ENCODE peak calls at places on chromosomes 12 and 14, in four cellular contexts. G is ascending aorta, V is tibial nerve, N is Panc1. R is an unnamed sample.

GRCh38 chr14:64185184-64185583 is 109.0 kb downstream of the ESR2 start:
- DNase-seq in N (no peak), G (no peak), V (no peak), R (no peak)

GRCh38 chr12:64256166-64256800 is 34.2 kb upstream of the KICS2 start:
- DNase-seq in G (no peak), N (no peak), V (no peak), R (no peak)

GRCh38 chr14:34665785-34666425 is 36.0 kb upstream of the SNX6 start:
- DNase-seq in G (peak; percentile 72), V (no peak), N (no peak), R (no peak)

GRCh38 chr12:95553202-95553943 is 2.1 kb upstream of the USP44 start:
- DNase-seq in N (no peak), G (no peak), V (no peak), R (no peak)

GRCh38 chr12:66087365-66087943 is 43.1 kb downstream of the LLPH start:
- DNase-seq in G (peak; percentile 79), V (peak; percentile 58), N (peak; percentile 57), R (peak; percentile 55)

GRCh38 chr14:30874120-30874998 is at the start of gene COCH:
- DNase-seq in G (no peak), V (no peak), N (no peak), R (peak; percentile 47)

GRCh38 chr12:128682542-128683315 is 141.0 kb downstream of the SLC15A4 start:
- DNase-seq in G (no peak), N (no peak), V (no peak), R (peak; percentile 93)

GRCh38 chr12:55930771-55931316 is at the start of gene DGKA:
- DNase-seq in N (peak; percentile 67), G (peak; percentile 72), V (no peak), R (peak; percentile 46)

GRCh38 chr14:77498984-77499527 is 440 bp upstream of the ISM2 start:
- DNase-seq in G (peak; percentile 52), N (no peak), V (no peak), R (no peak)

GRCh38 chr14:22071001-22071400 is 397.4 kb upstream of the OR4E1 start:
- DNase-seq in N (no peak), G (no peak), V (no peak), R (no peak)

GRCh38 chr12:104605685-104606084 is 148.9 kb downstream of the CHST11 start:
- DNase-seq in V (peak; percentile 74), N (no peak), G (peak; percentile 86), R (no peak)

GRCh38 chr12:8564656-8565055 is 24.0 kb upstream of the CLEC4E start:
- DNase-seq in N (no peak), V (no peak), G (no peak), R (no peak)

GRCh38 chr12:114835031-114835430 is 151.1 kb upstream of the TBX3 start:
- DNase-seq in G (no peak), N (no peak), V (no peak), R (no peak)

GRCh38 chr12:113162102-113163029 is 12.8 kb downstream of the CFAP73 start:
- DNase-seq in V (no peak), G (no peak), N (no peak), R (peak; percentile 66)

GRCh38 chr14:54356172-54356571 is 40.6 kb upstream of the CDKN3 start:
- DNase-seq in G (no peak), V (no peak), N (no peak), R (no peak)

GRCh38 chr12:18340796-18341195 is 79.5 kb downstream of the PIK3C2G start:
- DNase-seq in V (no peak), G (no peak), N (no peak), R (no peak)

GRCh38 chr12:45299132-45299692 is 83.3 kb downstream of the ANO6 start:
- DNase-seq in N (no peak), V (no peak), G (peak; percentile 78), R (no peak)

GRCh38 chr12:62232143-62232729 is 28.0 kb upstream of the USP15 start:
- DNase-seq in V (no peak), N (no peak), G (no peak), R (no peak)

GRCh38 chr12:15155271-15155670 is 65.9 kb downstream of the RERG start:
- DNase-seq in V (no peak), G (no peak), N (no peak), R (no peak)

GRCh38 chr14:96239759-96240158 is 16.3 kb upstream of the BDKRB1 start:
- DNase-seq in V (no peak), N (no peak), G (no peak), R (no peak)

GRCh38 chr14:99374964-99375363 is 103.0 kb upstream of the BCL11B start:
- DNase-seq in G (no peak), N (no peak), V (no peak), R (no peak)

GRCh38 chr12:29743801-29744200 is 39.9 kb downstream of the TMTC1 start:
- DNase-seq in G (no peak), N (no peak), V (no peak), R (peak; percentile 55)

GRCh38 chr12:122875590-122876220 is 20.2 kb downstream of the VPS37B start:
- DNase-seq in N (no peak), G (peak; percentile 28), V (no peak), R (no peak)

GRCh38 chr14:51396222-51396815 is 156.3 kb downstream of the TMX1 start:
- DNase-seq in G (no peak), V (no peak), N (peak; percentile 78), R (peak; percentile 55)

GRCh38 chr14:77051101-77051500 is 22.6 kb upstream of the IRF2BPL start:
- DNase-seq in G (peak; percentile 90), V (no peak), N (no peak), R (no peak)

GRCh38 chr14:92491782-92492181 is 21.8 kb upstream of the RIN3 start:
- DNase-seq in G (no peak), V (no peak), N (no peak), R (no peak)

GRCh38 chr14:45902241-45902640 is 649.2 kb upstream of the MIS18BP1 start:
- DNase-seq in G (no peak), N (no peak), V (no peak), R (no peak)

GRCh38 chr14:69543341-69544249 is 31.1 kb downstream of the CCDC177 start:
- DNase-seq in N (peak; percentile 13), V (no peak), G (peak; percentile 76), R (no peak)

GRCh38 chr12:67982165-67982563 is 7.1 kb upstream of the IFNG-AS1 start:
- DNase-seq in G (no peak), N (no peak), V (no peak), R (no peak)

GRCh38 chr12:89858718-89859117 is 150.1 kb upstream of the ATP2B1 start:
- DNase-seq in N (no peak), G (no peak), V (no peak), R (no peak)

GRCh38 chr12:121295123-121295745 is 1.3 kb downstream of the CAMKK2 start:
- DNase-seq in G (peak; percentile 54), N (no peak), V (no peak), R (peak; percentile 48)

GRCh38 chr12:113938471-113938870 is 27.7 kb downstream of the RBM19 start:
- DNase-seq in V (no peak), G (no peak), N (no peak), R (no peak)

GRCh38 chr12:27859648-27860047 is 79.6 kb upstream of the MANSC4 start:
- DNase-seq in N (no peak), V (no peak), G (no peak), R (no peak)
- H3K27ac ChIP-seq in N (no peak overlapping the region), V (no peak overlapping the region), G (no peak overlapping the region), R (no peak overlapping the region)

GRCh38 chr12:2959508-2960431 is 573 bp downstream of the TEAD4 start:
- DNase-seq in V (no peak), N (no peak), G (peak; percentile 83), R (peak; percentile 65)

GRCh38 chr12:2959194-2959507 is at the start of gene TEAD4:
- DNase-seq in G (peak; percentile 76), V (no peak), N (no peak), R (peak; percentile 81)

GRCh38 chr12:2960432-2960956 is 1.3 kb downstream of the TEAD4 start:
- DNase-seq in G (no peak), N (no peak), V (no peak), R (no peak)

GRCh38 chr12:2957816-2958431 is 1.3 kb upstream of the TEAD4 start:
- DNase-seq in N (no peak), G (no peak), V (no peak), R (no peak)

GRCh38 chr12:2958432-2959193 is 584 bp upstream of the TEAD4 start:
- DNase-seq in N (no peak), V (no peak), G (peak; percentile 77), R (peak; percentile 79)
- H3K4me3 ChIP-seq in N (peak overlapping the region; percentile 71), V (peak overlapping the region; percentile 54), G (peak overlapping the region; percentile 71), R (peak overlapping the region; percentile 86)

DNA sequence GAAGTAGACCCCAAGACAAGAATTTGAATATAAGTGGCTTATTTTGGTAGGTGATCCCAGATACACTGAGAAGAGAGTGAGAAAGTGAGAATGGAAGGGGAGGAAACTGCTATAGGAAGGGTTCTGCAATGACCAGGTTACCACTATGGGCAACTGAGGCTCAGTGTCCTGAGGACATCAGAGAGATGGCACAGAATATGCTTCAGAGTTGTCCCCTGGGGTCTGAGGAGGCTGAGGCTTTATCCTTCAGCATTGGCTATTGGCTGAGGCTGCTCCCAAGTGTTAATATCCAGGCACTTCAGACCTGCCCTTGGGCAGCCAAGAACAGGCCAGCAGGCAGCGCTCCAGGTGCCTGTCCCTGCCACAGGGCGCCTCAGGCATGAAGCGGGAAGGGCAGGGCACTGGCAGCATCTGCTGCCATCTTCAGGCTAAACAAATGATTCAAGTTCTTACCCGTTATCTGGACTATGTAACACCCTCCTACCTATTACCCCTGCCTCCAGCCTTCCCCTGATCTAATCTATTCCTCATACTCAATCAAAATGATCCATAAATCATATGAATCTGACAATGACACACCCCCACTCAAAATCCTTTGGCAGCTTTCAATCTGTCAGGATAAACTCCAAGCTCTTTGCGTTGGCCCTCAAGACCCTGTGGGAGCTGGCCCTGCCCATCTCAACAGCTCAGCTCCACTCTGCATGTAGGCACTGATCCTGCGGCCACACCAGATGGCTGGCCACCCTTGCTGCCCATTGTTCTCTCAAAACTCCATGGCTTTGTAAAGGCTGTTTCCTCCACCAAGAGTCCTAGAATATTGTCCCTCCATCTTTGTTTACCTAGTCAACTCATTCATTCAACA is 42.4 kb downstream of the CKAP4 start:
- DNase-seq in V (no peak), G (no peak), N (no peak), R (peak; percentile 33)
- TF ChIP-seq CTCF in V (no peak), G (no peak), N (peak; percentile 54), R (peak; percentile 52)

GRCh38 chr12:109822951-109823411 is 10.2 kb downstream of the TRPV4 start:
- DNase-seq in N (no peak), G (no peak), V (no peak), R (no peak)
- H3K27ac ChIP-seq in N (no peak overlapping the region), G (no peak overlapping the region), V (no peak overlapping the region), R (peak overlapping the region; percentile 88)

GRCh38 chr14:104700747-104701215 is 11.4 kb downstream of the INF2 start:
- DNase-seq in G (no peak), V (no peak), N (no peak), R (no peak)
- H3K4me3 ChIP-seq in G (no peak overlapping the region), V (peak overlapping the region; percentile 15), N (no peak overlapping the region), R (no peak overlapping the region)

GRCh38 chr14:37172024-37172869 is at the start of gene SLC25A21:
- DNase-seq in V (peak; percentile 50), N (peak; percentile 62), G (peak; percentile 77), R (peak; percentile 37)
- TF ChIP-seq CTCF in V (peak; percentile 40), N (no peak), G (no peak), R (no peak)

R was measured in WERI-Rb-1.